ENCODE peak calls at places on chromosomes 2 and 18, in ten cellular contexts. U is epithelial cell of esophagus, F is lower lobe of right lung, X is dorsolateral prefrontal cortex, E is tibial artery, A is keratinocyte, Z is pancreas, N is fibroblast of lung, B is stomach, L is AG09309. V is an unnamed sample.

GRCh38 chr2:99722726-99723125 is 232.9 kb upstream of the REV1 start:
- DNase-seq in B (no peak), Z (no peak), U (no peak), F (no peak), L (no peak), N (peak; percentile 33), X (no peak), E (no peak), A (no peak), V (no peak)

GRCh38 chr2:75489682-75490180 is 71.0 kb downstream of the EVA1A start:
- DNase-seq in Z (no peak), U (peak; percentile 54), N (no peak), F (no peak), L (no peak), E (no peak), B (no peak), X (no peak), A (no peak), V (no peak)

GRCh38 chr18:47847635-47848034 is 82.8 kb downstream of the SMAD2 start:
- DNase-seq in Z (no peak), U (no peak), N (no peak), B (no peak), F (no peak), X (no peak), L (no peak), E (no peak), A (no peak), V (no peak)

GRCh38 chr2:105556366-105556765 is 157.5 kb upstream of the FHL2 start:
- DNase-seq in X (no peak), N (no peak), F (no peak), L (no peak), B (no peak), U (no peak), E (no peak), A (no peak), Z (no peak), V (no peak)

GRCh38 chr2:171124512-171124911 is 36.2 kb downstream of the TLK1 start:
- DNase-seq in Z (no peak), E (no peak), N (no peak), L (no peak), F (no peak), X (no peak), A (no peak), U (no peak), B (no peak), V (no peak)

GRCh38 chr18:48137354-48138208 is 207.1 kb upstream of the SMAD2 start:
- DNase-seq in L (no peak), F (no peak), A (no peak), Z (no peak), N (no peak), X (no peak), U (no peak), B (peak; percentile 69), E (no peak), V (no peak)

GRCh38 chr2:214378455-214379103 is 32.3 kb upstream of the VWC2L start:
- DNase-seq in L (no peak), X (no peak), F (no peak), Z (no peak), A (no peak), U (peak; percentile 85), E (no peak), N (no peak), B (no peak), V (no peak)

GRCh38 chr18:70781860-70782453 is 493.1 kb downstream of the SOCS6 start:
- DNase-seq in Z (peak; percentile 31), X (peak; percentile 53), A (no peak), B (peak; percentile 45), L (no peak), F (no peak), U (peak; percentile 45), E (peak; percentile 29), N (peak; percentile 4), V (no peak)

GRCh38 chr2:33598472-33599174 is 476 bp downstream of the FAM98A start:
- DNase-seq in U (peak; percentile 60), F (peak; percentile 45), L (no peak), N (peak; percentile 70), E (peak; percentile 49), X (peak; percentile 23), Z (no peak), B (no peak), A (no peak), V (no peak)

GRCh38 chr2:215833531-215834162 is 179.7 kb downstream of the MREG start:
- DNase-seq in L (no peak), U (peak; percentile 69), A (no peak), F (no peak), Z (no peak), N (peak; percentile 92), B (no peak), E (no peak), X (no peak), V (peak; percentile 43)

GRCh38 chr2:209768557-209768956 is 3.1 kb upstream of the UNC80 start:
- DNase-seq in A (no peak), X (no peak), U (no peak), N (no peak), F (no peak), Z (no peak), B (no peak), E (no peak), L (no peak), V (no peak)

GRCh38 chr2:209767316-209767715 is 4.3 kb upstream of the UNC80 start:
- DNase-seq in U (no peak), N (no peak), F (no peak), B (no peak), L (no peak), E (no peak), X (no peak), Z (no peak), A (no peak), V (no peak)

GRCh38 chr2:209771474-209772292 is at the start of gene UNC80:
- DNase-seq in E (peak; percentile 30), N (peak; percentile 72), X (peak; percentile 76), F (peak; percentile 61), A (no peak), L (no peak), B (peak; percentile 62), Z (peak; percentile 65), U (peak; percentile 68), V (no peak)

GRCh38 chr2:209773377-209773776 is 1.7 kb downstream of the UNC80 start:
- DNase-seq in N (no peak), F (no peak), U (no peak), L (no peak), B (no peak), Z (no peak), E (no peak), X (peak; percentile 35), A (no peak), V (no peak)

GRCh38 chr2:209772316-209772715 is 684 bp downstream of the UNC80 start:
- DNase-seq in N (no peak), F (no peak), Z (no peak), B (no peak), A (no peak), E (no peak), L (no peak), U (no peak), X (peak; percentile 62), V (no peak)
- H3K4me3 ChIP-seq in N (no peak overlapping the region), F (no peak overlapping the region), Z (peak overlapping the region; percentile 15), B (peak overlapping the region; percentile 42), A (no peak overlapping the region), E (no peak overlapping the region), L (no peak overlapping the region), U (no peak overlapping the region), X (peak overlapping the region; percentile 57), V (no peak overlapping the region)

DNA sequence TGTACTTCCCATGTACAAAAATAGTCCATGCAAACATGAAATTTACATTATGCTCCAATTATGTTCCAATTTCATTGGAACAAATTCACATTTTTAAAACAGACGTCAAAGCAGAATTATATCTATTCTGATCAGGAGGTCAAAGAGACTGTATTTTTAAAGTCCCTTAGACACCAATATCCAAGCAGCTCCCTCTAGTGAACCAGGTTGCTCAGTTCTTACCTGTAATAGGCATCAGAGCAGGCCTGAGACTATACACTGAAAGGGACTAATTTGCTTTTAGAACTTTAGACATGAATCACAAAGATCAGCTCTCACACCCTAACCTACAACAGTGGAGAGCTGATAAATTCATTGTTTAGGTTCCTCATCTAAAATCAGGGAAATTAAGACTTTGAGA is 273.9 kb downstream of the MBD2 start:
- DNase-seq in E (no peak), N (no peak), U (no peak), L (no peak), A (no peak), Z (no peak), F (no peak), X (no peak), B (no peak), V (no peak)
- TF ChIP-seq CTCF in E (no peak), N (no peak), U (no peak), L (no peak), A (no peak), Z (no peak), F (no peak), X (no peak), B (no peak), V (no peak)

GRCh38 chr2:100878000-100878786 is 58.3 kb downstream of the NPAS2 start:
- DNase-seq in N (no peak), X (no peak), Z (no peak), F (no peak), B (peak; percentile 27), A (no peak), U (no peak), E (no peak), L (no peak), V (no peak)

GRCh38 chr2:100877555-100877954 is 57.6 kb downstream of the NPAS2 start:
- DNase-seq in E (no peak), X (no peak), A (no peak), B (peak; percentile 22), F (no peak), L (no peak), N (peak; percentile 63), Z (no peak), U (peak; percentile 32), V (no peak)

GRCh38 chr2:100876231-100876860 is 56.4 kb downstream of the NPAS2 start:
- DNase-seq in Z (no peak), X (no peak), A (no peak), F (no peak), U (no peak), B (no peak), E (no peak), N (peak; percentile 59), L (no peak), V (no peak)

GRCh38 chr2:100879296-100879695 is 59.4 kb downstream of the NPAS2 start:
- DNase-seq in N (no peak), E (no peak), X (no peak), F (no peak), A (no peak), L (no peak), Z (no peak), U (no peak), B (no peak), V (no peak)

GRCh38 chr2:100875516-100876230 is 55.7 kb downstream of the NPAS2 start:
- DNase-seq in U (peak; percentile 66), B (peak; percentile 63), L (no peak), A (no peak), E (no peak), Z (peak; percentile 64), X (no peak), N (peak; percentile 77), F (no peak), V (no peak)
- H3K4me3 ChIP-seq in U (no peak overlapping the region), B (no peak overlapping the region), L (no peak overlapping the region), A (no peak overlapping the region), E (no peak overlapping the region), Z (no peak overlapping the region), X (no peak overlapping the region), N (no peak overlapping the region), F (no peak overlapping the region), V (no peak overlapping the region)

DNA sequence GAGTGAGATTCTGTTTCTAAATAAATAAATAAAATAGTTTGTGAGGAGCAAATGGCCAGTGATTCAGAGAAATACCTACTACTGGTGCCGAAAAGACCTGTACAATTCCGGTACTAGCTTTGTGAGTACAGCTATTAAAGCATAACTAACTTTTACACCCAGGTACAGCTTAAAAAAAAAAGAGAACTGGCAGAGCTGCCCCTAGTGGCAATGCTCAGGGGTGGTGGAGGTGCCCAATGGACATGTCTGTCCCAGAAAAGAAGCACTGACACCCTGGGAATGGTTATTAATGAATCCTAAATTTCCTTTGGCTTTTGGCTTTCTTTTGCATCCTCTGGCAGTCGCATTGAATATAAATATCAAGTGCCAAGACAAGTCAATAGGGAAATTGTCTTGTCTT is 87.0 kb downstream of the LIPG start:
- DNase-seq in F (no peak), B (no peak), U (no peak), Z (no peak), A (no peak), N (no peak), X (no peak), L (no peak), E (no peak), V (no peak)
- TF ChIP-seq CTCF in F (no peak), B (no peak), U (peak; percentile 37), Z (peak; percentile 7), A (peak; percentile 43), N (no peak), X (no peak), L (peak; percentile 7), E (no peak), V (no peak)

V was measured in HFF-Myc.